ENCODE peak calls at places on chromosomes 5 and 9, in four cellular contexts. V is upper lobe of right lung, H is AG04450, L is endodermal cell. J is an unnamed sample.

GRCh38 chr9:80922544-80922943 is 766.8 kb downstream of the TLE1 start:
- DNase-seq in H (no peak), L (no peak), V (no peak), J (no peak)

GRCh38 chr5:32241034-32241783 is 67.1 kb upstream of the GOLPH3 start:
- DNase-seq in H (no peak), L (no peak), V (no peak), J (peak)

GRCh38 chr9:76926324-76926731 is 20.4 kb upstream of the PRUNE2 start:
- DNase-seq in H (peak), V (no peak), L (no peak), J (no peak)

GRCh38 chr5:68074048-68074632 is 141.4 kb upstream of the PIK3R1 start:
- DNase-seq in V (no peak), L (no peak), H (no peak), J (no peak)

GRCh38 chr9:76835571-76836283 is 70.2 kb downstream of the PRUNE2 start:
- DNase-seq in V (no peak), H (peak), L (no peak), J (peak)

GRCh38 chr5:132260051-132260450 is 2.6 kb downstream of the PDLIM4 start:
- DNase-seq in L (peak), H (no peak), V (no peak), J (no peak)

GRCh38 chr9:99814359-99814758 is 7.3 kb upstream of the NR4A3 start:
- DNase-seq in V (no peak), L (no peak), H (no peak), J (no peak)

GRCh38 chr5:669111-669841 is 23.9 kb downstream of the TPPP start:
- DNase-seq in V (peak), H (no peak), L (peak), J (no peak)

GRCh38 chr5:158373623-158374375 is 514.9 kb upstream of the CLINT1 start:
- DNase-seq in H (no peak), L (no peak), V (no peak), J (no peak)

GRCh38 chr9:121781143-121781542 is 129.7 kb downstream of the DAB2IP start:
- DNase-seq in V (peak), H (no peak), L (peak), J (no peak)

GRCh38 chr5:173926359-173926758 is 38.2 kb downstream of the CPEB4 start:
- DNase-seq in H (no peak), L (no peak), V (no peak), J (no peak)

GRCh38 chr5:177232761-177233160 is 70.8 kb downstream of the RAB24 start:
- DNase-seq in V (no peak), L (no peak), H (no peak), J (no peak)

GRCh38 chr9:126499005-126499910 is 114.5 kb upstream of the LMX1B start:
- DNase-seq in L (peak), V (peak), H (no peak), J (no peak)

GRCh38 chr5:140011297-140011802 is 31.7 kb downstream of the NRG2 start:
- DNase-seq in L (no peak), H (no peak), V (no peak), J (no peak)

GRCh38 chr5:61289241-61289640 is 42.8 kb upstream of the ZSWIM6 start:
- DNase-seq in L (peak), V (no peak), H (no peak), J (no peak)

GRCh38 chr9:19373527-19373926 is 6.5 kb downstream of the RPS6 start:
- DNase-seq in H (no peak), L (no peak), V (no peak), J (no peak)

GRCh38 chr5:321233-321725 is at the start of gene AHRR:
- DNase-seq in V (peak), H (no peak), L (peak), J (no peak)

GRCh38 chr5:151534345-151534744 is 56.8 kb downstream of the FAT2 start:
- DNase-seq in H (no peak), L (peak), V (no peak), J (no peak)

GRCh38 chr9:76571288-76572204 is 112.6 kb downstream of the GCNT1 start:
- DNase-seq in L (no peak), V (peak), H (no peak), J (no peak)

GRCh38 chr5:42680035-42680434 is 76.6 kb upstream of the CCDC152 start:
- DNase-seq in H (no peak), V (no peak), L (no peak), J (no peak)

GRCh38 chr9:112550531-112550930 is 63.9 kb downstream of the KIAA1958 start:
- DNase-seq in H (no peak), L (no peak), V (no peak), J (no peak)
- H3K4me3 ChIP-seq in H (no peak), L (no peak), V (no peak), J (no peak)

GRCh38 chr5:138449501-138450239 is 10.8 kb downstream of the REEP2 start:
- DNase-seq in V (peak), L (peak), H (peak), J (no peak)
- H3K4me3 ChIP-seq in V (no peak), L (no peak), H (peak), J (no peak)

DNA sequence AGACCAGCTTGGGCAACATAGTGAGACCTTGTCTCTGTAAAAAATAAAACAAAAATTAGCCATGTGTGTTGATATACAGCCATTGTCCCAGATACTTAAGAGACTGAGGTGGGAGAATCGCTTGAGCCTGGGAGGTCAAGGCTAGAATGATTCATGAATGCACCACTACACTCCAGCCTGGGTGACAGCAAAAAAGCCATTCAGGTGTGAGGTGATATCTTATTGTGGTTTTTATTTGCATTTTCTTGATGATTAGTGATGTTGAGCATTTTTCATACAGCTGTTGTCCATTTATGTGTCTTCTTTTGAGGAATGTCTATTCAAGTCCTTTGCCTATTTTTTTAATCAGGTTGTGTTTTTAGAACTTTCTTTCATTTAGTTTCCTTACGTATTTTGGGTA is 23.2 kb downstream of the MTAP start:
- DNase-seq in H (no peak), L (no peak), V (no peak), J (no peak)
- H3K4me3 ChIP-seq in H (no peak), L (peak), V (no peak), J (no peak)

GRCh38 chr5:135031146-135031812 is 2.7 kb downstream of the PITX1 start:
- DNase-seq in V (no peak), L (peak), H (no peak), J (no peak)
- H3K4me3 ChIP-seq in V (peak), L (peak), H (peak), J (peak)

GRCh38 chr5:18090177-18090576 is 455.9 kb downstream of the TAF11L14 start:
- DNase-seq in L (no peak), V (no peak), H (no peak), J (no peak)
- H3K4me3 ChIP-seq in L (no peak), V (no peak), H (no peak), J (no peak)

GRCh38 chr9:136901516-136902258 is 15.4 kb downstream of the TRAF2 start:
- DNase-seq in H (no peak), L (no peak), V (no peak), J (peak)
- H3K4me3 ChIP-seq in H (no peak), L (no peak), V (no peak), J (peak)

GRCh38 chr5:3346111-3346820 is 249.4 kb upstream of the IRX1 start:
- DNase-seq in H (no peak), V (no peak), L (peak), J (no peak)

GRCh38 chr5:3343211-3343610 is 252.4 kb upstream of the IRX1 start:
- DNase-seq in V (no peak), L (no peak), H (no peak), J (no peak)

GRCh38 chr5:3344671-3345070 is 251.0 kb upstream of the IRX1 start:
- DNase-seq in L (no peak), V (no peak), H (no peak), J (no peak)

GRCh38 chr5:3343911-3344310 is 251.7 kb upstream of the IRX1 start:
- DNase-seq in H (no peak), L (no peak), V (no peak), J (no peak)

GRCh38 chr5:3345195-3345594 is 250.4 kb upstream of the IRX1 start:
- DNase-seq in H (no peak), L (peak), V (no peak), J (no peak)
- H3K4me3 ChIP-seq in H (no peak), L (no peak), V (no peak), J (no peak)

GRCh38 chr9:92949266-92949982 is 2.1 kb downstream of the FGD3 start:
- DNase-seq in V (peak), H (no peak), L (no peak), J (no peak)

GRCh38 chr9:92948632-92949031 is 1.3 kb downstream of the FGD3 start:
- DNase-seq in L (no peak), H (no peak), V (no peak), J (no peak)

GRCh38 chr9:92945796-92946195 is 1.5 kb upstream of the FGD3 start:
- DNase-seq in L (no peak), V (peak), H (no peak), J (no peak)

GRCh38 chr9:92947268-92948031 is at the start of gene FGD3:
- DNase-seq in V (peak), L (peak), H (no peak), J (no peak)

GRCh38 chr9:92948032-92948534 is 760 bp downstream of the FGD3 start:
- DNase-seq in V (peak), H (no peak), L (no peak), J (no peak)
- H3K4me3 ChIP-seq in V (peak), H (no peak), L (no peak), J (peak)

GRCh38 chr5:2180456-2180855 is 297.7 kb upstream of the IRX4 start:
- DNase-seq in V (no peak), L (no peak), H (no peak), J (no peak)

GRCh38 chr5:2181164-2181956 is 298.6 kb upstream of the IRX4 start:
- DNase-seq in L (no peak), H (no peak), V (no peak), J (no peak)

GRCh38 chr5:2184024-2184362 is 301.3 kb upstream of the IRX4 start:
- DNase-seq in H (no peak), V (no peak), L (no peak), J (no peak)

GRCh38 chr5:2183154-2184023 is 300.7 kb upstream of the IRX4 start:
- DNase-seq in V (no peak), L (peak), H (no peak), J (no peak)

GRCh38 chr5:2182020-2182419 is 299.3 kb upstream of the IRX4 start:
- DNase-seq in H (no peak), L (no peak), V (no peak), J (no peak)
- H3K4me3 ChIP-seq in H (no peak), L (no peak), V (no peak), J (no peak)